ENCODE peak calls at places on chromosome 17, in seven cellular contexts. D is transverse colon, L is K562, J is esophagus muscularis mucosa, C is stomach, I is sigmoid colon, A is GM12878. S is an unnamed sample.

GRCh38 chr17:7750321-7750821 is 32.8 kb downstream of the DNAH2 start:
- DNase-seq in I (no peak), C (no peak), A (no peak), J (no peak), L (no peak), D (no peak), S (no peak)

GRCh38 chr17:45114117-45114932 is 18.0 kb downstream of the PLCD3 start:
- DNase-seq in A (no peak), I (no peak), L (no peak), J (no peak), D (no peak), C (no peak), S (no peak)

GRCh38 chr17:49318438-49318965 is 43.5 kb downstream of the ZNF652 start:
- DNase-seq in L (no peak), J (no peak), D (no peak), A (no peak), C (no peak), I (no peak), S (no peak)

GRCh38 chr17:41868568-41868967 is 3.3 kb upstream of the KLHL11 start:
- DNase-seq in I (no peak), L (no peak), A (no peak), D (no peak), C (no peak), J (no peak), S (no peak)

GRCh38 chr17:39752241-39752831 is 14.6 kb downstream of the GRB7 start:
- DNase-seq in D (no peak), A (no peak), J (no peak), L (no peak), C (peak), I (peak), S (peak)

GRCh38 chr17:17173921-17174320 is 32.2 kb downstream of the PLD6 start:
- DNase-seq in A (no peak), D (no peak), C (no peak), J (no peak), I (no peak), L (no peak), S (peak)

GRCh38 chr17:47862621-47863440 is 11.9 kb upstream of the SP6 start:
- DNase-seq in D (no peak), C (no peak), I (no peak), L (no peak), J (no peak), A (no peak), S (no peak)

GRCh38 chr17:22507823-22508222 is 815.5 kb downstream of the KCNJ18 start:
- DNase-seq in A (no peak), I (no peak), L (no peak), C (no peak), D (no peak), J (no peak), S (no peak)

GRCh38 chr17:38605852-38606645 is at the start of gene SRCIN1:
- DNase-seq in D (peak), A (no peak), J (no peak), L (peak), C (peak), I (peak), S (peak)

GRCh38 chr17:34570491-34570890 is 8.9 kb upstream of the TMEM132E start:
- DNase-seq in A (no peak), J (no peak), C (no peak), D (no peak), I (no peak), L (no peak), S (no peak)

GRCh38 chr17:79476074-79476473 is 134.8 kb downstream of the RBFOX3 start:
- DNase-seq in I (no peak), A (no peak), D (no peak), J (no peak), C (no peak), L (no peak), S (peak)

GRCh38 chr17:39175695-39176093 is 9.7 kb upstream of the ARL5C start:
- DNase-seq in L (peak), C (no peak), J (no peak), D (no peak), I (no peak), A (no peak), S (no peak)

GRCh38 chr17:74337834-74338500 is 11.9 kb downstream of the KIF19 start:
- DNase-seq in J (no peak), C (no peak), I (no peak), L (no peak), D (no peak), A (no peak), S (no peak)

GRCh38 chr17:31310260-31310659 is 3.6 kb downstream of the EVI2B start:
- DNase-seq in L (no peak), J (no peak), A (no peak), C (no peak), I (no peak), D (no peak), S (no peak)

GRCh38 chr17:78289802-78290363 is 58.5 kb downstream of the TMEM235 start:
- DNase-seq in I (peak), A (peak), J (peak), C (peak), D (peak), L (peak), S (peak)

DNA sequence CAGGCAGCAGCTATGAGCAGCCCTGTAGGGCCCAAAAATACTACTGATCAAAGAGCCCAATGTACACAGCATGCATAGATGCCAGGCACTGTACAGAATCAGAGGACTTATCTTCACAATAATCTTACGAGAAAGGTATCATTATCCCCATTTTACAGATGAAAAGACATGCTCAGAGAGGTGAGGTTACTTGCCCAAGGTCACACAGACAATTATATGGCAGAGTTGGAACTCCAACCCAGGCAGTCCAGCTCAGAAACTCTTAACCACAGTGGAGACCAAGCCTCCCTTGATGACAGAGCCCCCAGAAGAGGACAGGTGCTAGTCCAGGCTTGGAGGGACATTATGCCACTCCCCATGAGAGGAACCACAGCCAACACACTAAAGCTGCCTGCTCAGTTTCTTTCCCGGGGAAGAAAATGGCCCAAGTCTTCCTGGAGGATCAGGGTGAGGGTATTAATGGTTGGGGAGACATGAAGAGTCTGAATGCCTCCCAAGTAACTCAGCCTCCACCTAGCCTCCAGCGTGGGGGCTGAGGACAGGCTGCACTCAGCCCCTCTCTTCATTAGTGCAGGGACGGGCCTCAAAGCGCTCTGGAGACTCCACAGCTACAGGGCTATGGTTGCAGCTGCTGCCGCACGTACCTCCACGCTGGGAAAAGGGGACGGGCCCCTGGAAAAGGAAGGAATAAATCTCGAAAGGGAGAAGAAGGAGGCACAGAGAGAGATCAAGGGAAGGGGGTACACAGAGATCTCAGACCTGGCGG is 820 bp downstream of the UNC119 start:
- DNase-seq in L (no peak), I (no peak), D (no peak), J (no peak), C (no peak), A (no peak), S (no peak)
- TF ChIP-seq EP300 in L (no peak), I (no peak), D (no peak), J (no peak), C (no peak), A (no peak), S (no peak)

DNA sequence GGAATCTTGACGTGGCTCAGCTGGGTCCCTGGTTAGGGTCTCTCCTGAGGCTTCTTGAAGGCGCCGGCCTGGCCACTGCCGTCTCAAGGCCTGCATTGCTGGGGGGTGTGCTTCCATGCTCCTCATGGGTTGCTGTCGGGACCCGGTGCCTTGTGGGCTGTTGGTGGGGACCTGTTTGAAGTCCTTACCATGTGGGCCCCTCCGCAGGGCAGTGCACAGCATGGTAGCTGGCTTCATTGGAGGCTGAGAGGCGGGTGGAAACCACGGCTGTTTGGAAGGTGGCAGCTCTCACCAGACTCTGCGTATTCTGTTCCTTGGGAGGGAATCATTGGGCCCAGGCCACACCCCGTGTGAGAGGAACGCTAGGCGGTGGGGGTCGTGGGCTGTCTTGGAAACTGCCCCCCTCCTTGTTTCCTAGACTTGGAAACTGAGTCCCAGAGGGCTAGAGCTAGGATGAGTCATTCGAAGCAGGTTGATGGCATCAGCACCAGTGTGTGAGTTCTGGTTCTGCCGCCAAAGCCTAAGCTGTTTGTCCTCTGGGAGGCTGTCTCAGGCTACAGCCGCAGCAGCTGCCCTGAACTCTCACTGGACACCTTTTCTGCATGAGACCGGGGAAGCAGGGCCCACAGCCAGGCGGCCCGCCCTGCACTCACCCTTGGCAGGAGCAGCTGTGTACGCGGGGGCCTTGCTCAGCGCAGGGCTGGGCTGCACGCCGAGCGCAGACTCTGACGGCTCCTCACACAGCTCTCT is 35.2 kb downstream of the ZNF750 start:
- DNase-seq in I (peak), A (no peak), C (peak), L (no peak), D (peak), J (peak), S (peak)
- TF ChIP-seq POLR2AphosphoS5 in I (peak), A (no peak), C (peak), L (no peak), D (peak), J (peak), S (no peak)

GRCh38 chr17:82065638-82066303 is at the start of gene DUS1L:
- DNase-seq in I (peak), C (peak), J (no peak), A (no peak), D (peak), L (peak), S (no peak)
- TF ChIP-seq EP300 in I (no peak), C (peak), J (no peak), A (no peak), D (no peak), L (peak), S (no peak)

DNA sequence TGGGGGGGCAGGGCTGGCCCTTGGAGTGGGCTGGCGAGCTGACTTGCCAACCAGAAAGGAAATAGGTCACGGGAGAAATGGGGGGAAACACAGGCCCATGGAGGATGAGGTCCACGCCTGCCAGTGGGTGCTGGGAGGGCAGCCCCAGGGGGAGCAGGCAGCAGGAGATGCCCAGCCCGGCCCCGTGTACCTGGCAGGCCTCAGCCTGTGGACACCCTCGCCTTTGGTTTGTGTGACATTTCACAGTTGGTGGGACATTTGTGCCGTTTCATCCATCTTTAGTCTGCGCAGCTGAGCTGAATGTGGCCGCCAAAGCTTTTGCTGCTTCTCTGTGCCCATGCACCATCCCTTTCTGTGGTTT is 193.4 kb downstream of the RPTOR start:
- DNase-seq in L (no peak), D (no peak), C (no peak), J (no peak), A (no peak), I (no peak), S (no peak)
- TF ChIP-seq POLR2AphosphoS5 in L (no peak), D (no peak), C (no peak), J (no peak), A (peak), I (no peak), S (no peak)

DNA sequence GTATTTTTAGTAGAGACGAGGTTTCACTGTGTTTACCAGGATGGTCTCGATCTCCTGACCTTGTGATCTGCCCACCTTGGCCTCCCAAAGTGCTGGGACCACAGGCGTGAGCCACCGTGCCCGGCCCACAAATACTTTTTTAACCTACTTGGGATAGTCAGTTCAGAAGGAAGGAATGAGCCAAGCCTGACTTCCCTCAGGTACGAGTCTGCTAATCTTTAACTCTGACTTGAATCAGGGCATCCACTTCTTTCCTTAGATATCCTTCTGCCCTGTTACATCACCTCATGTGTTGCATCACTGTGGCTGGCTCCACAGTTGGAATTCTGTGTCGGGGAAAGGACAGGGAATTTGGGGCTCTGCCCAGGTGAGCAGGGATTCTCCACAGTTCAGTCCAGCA is 120.8 kb downstream of the MSI2 start:
- DNase-seq in D (no peak), A (no peak), I (no peak), L (no peak), J (no peak), C (no peak), S (peak)
- TF ChIP-seq EP300 in D (no peak), A (no peak), I (no peak), L (no peak), J (no peak), C (no peak), S (no peak)

DNA sequence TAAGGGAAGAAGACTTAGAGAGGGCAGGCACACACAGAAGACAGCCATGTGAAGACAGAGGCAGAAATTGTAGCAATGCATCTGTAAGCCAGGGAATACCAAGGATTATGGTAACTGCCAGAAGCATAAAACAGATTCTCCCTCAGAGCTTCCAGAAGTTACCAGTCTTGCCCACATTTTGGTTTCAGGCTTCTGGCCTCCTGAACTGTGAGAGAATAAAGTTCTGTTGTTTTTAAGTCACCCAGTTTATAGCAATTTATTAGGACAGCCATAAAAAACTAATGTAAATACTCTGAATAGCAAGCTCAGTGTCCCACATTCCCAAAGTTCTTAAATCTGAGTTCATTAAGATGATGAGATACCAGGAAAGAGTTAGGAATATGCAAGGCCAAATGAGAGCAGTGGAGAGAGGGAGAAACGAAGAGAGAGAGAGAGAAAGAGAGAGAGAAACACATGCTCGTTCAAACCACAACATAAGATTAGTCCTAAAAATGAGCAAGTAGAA is 123.4 kb downstream of the HS3ST3A1 start:
- DNase-seq in D (no peak), L (no peak), A (no peak), C (no peak), I (no peak), J (peak), S (no peak)
- TF ChIP-seq POLR2AphosphoS5 in D (no peak), L (no peak), A (no peak), C (no peak), I (no peak), J (no peak), S (no peak)

GRCh38 chr17:1568950-1569810 is 6.6 kb upstream of the PITPNA start:
- DNase-seq in I (no peak), D (no peak), A (no peak), J (no peak), L (no peak), C (no peak), S (no peak)
- TF ChIP-seq EP300 in I (no peak), D (no peak), A (no peak), J (no peak), L (no peak), C (no peak), S (no peak)